ENCODE peak calls at places on chromosomes 11 and 22, in five cellular contexts. One of them, this sample, is unnamed.

GRCh38 chr22:37549704-37550059 is 10.6 kb upstream of the CDC42EP1 start:
- DNase-seq in NCI-H345: no peak
- DNase-seq in neural progenitor cell: peak; percentile 40
- DNase-seq in heart left ventricle: no peak
- DNase-seq in HT-29: peak; percentile 27
- DNase-seq in this sample: no peak

GRCh38 chr11:10674991-10675440 is 18.5 kb downstream of the IRAG1 start:
- DNase-seq in NCI-H345: no peak
- DNase-seq in neural progenitor cell: no peak
- DNase-seq in heart left ventricle: peak; percentile 33
- DNase-seq in HT-29: no peak
- DNase-seq in this sample: no peak

GRCh38 chr22:23074451-23074850 is 4.1 kb downstream of the GNAZ start:
- DNase-seq in NCI-H345: no peak
- DNase-seq in neural progenitor cell: no peak
- DNase-seq in heart left ventricle: no peak
- DNase-seq in HT-29: no peak
- DNase-seq in this sample: no peak

GRCh38 chr22:24059121-24059520 is 48.0 kb downstream of the CABIN1 start:
- DNase-seq in NCI-H345: no peak
- DNase-seq in neural progenitor cell: no peak
- DNase-seq in heart left ventricle: no peak
- DNase-seq in HT-29: no peak
- DNase-seq in this sample: no peak

GRCh38 chr22:47561115-47561675 is 798.7 kb downstream of the TBC1D22A start:
- DNase-seq in NCI-H345: no peak
- DNase-seq in neural progenitor cell: no peak
- DNase-seq in heart left ventricle: no peak
- DNase-seq in HT-29: no peak
- DNase-seq in this sample: no peak

GRCh38 chr11:44858796-44859527 is 91.7 kb downstream of the TP53I11 start:
- DNase-seq in NCI-H345: no peak
- DNase-seq in neural progenitor cell: peak; percentile 50
- DNase-seq in heart left ventricle: no peak
- DNase-seq in HT-29: no peak
- DNase-seq in this sample: no peak

GRCh38 chr11:120532511-120533196 is 21.1 kb downstream of the GRIK4 start:
- DNase-seq in NCI-H345: no peak
- DNase-seq in neural progenitor cell: peak; percentile 62
- DNase-seq in heart left ventricle: no peak
- DNase-seq in HT-29: no peak
- DNase-seq in this sample: no peak

GRCh38 chr22:50599816-50600454 is 658 bp upstream of the MAPK8IP2 start:
- DNase-seq in NCI-H345: no peak
- DNase-seq in neural progenitor cell: peak; percentile 88
- DNase-seq in heart left ventricle: no peak
- DNase-seq in HT-29: no peak
- DNase-seq in this sample: peak; percentile 80

GRCh38 chr11:67266424-67267187 is at the start of gene GRK2:
- DNase-seq in NCI-H345: peak; percentile 56
- DNase-seq in neural progenitor cell: peak; percentile 37
- DNase-seq in heart left ventricle: no peak
- DNase-seq in HT-29: peak; percentile 51
- DNase-seq in this sample: no peak

GRCh38 chr11:36372101-36372767 is 76.1 kb downstream of the PRR5L start:
- DNase-seq in NCI-H345: no peak
- DNase-seq in neural progenitor cell: no peak
- DNase-seq in heart left ventricle: no peak
- DNase-seq in HT-29: peak; percentile 57
- DNase-seq in this sample: no peak

GRCh38 chr11:71324788-71325417 is 72.5 kb upstream of the SHANK2 start:
- DNase-seq in NCI-H345: no peak
- DNase-seq in neural progenitor cell: no peak
- DNase-seq in heart left ventricle: no peak
- DNase-seq in HT-29: no peak
- DNase-seq in this sample: no peak

GRCh38 chr11:112477152-112477928 is 216.7 kb upstream of the PLET1 start:
- DNase-seq in NCI-H345: no peak
- DNase-seq in neural progenitor cell: no peak
- DNase-seq in heart left ventricle: no peak
- DNase-seq in HT-29: no peak
- DNase-seq in this sample: no peak

GRCh38 chr11:125188021-125188420 is 23.5 kb downstream of the PKNOX2 start:
- DNase-seq in NCI-H345: no peak
- DNase-seq in neural progenitor cell: no peak
- DNase-seq in heart left ventricle: no peak
- DNase-seq in HT-29: no peak
- DNase-seq in this sample: no peak

GRCh38 chr11:7600205-7600775 is 73.0 kb downstream of the CYB5R2 start:
- DNase-seq in NCI-H345: no peak
- DNase-seq in neural progenitor cell: no peak
- DNase-seq in heart left ventricle: no peak
- DNase-seq in HT-29: peak; percentile 73
- DNase-seq in this sample: no peak

GRCh38 chr11:67113231-67113721 is 5.8 kb upstream of the KDM2A start:
- DNase-seq in NCI-H345: no peak
- DNase-seq in neural progenitor cell: no peak
- DNase-seq in heart left ventricle: no peak
- DNase-seq in HT-29: no peak
- DNase-seq in this sample: no peak

GRCh38 chr22:39990688-39991087 is 4.1 kb upstream of the FAM83F start:
- DNase-seq in NCI-H345: no peak
- DNase-seq in neural progenitor cell: no peak
- DNase-seq in heart left ventricle: no peak
- DNase-seq in HT-29: no peak
- DNase-seq in this sample: no peak

GRCh38 chr11:88335284-88335683 is 2.3 kb downstream of the CTSC start:
- DNase-seq in NCI-H345: no peak
- DNase-seq in neural progenitor cell: no peak
- DNase-seq in heart left ventricle: no peak
- DNase-seq in HT-29: no peak
- DNase-seq in this sample: no peak

GRCh38 chr22:42635531-42635930 is 4.9 kb downstream of the ATP5MGL start:
- DNase-seq in NCI-H345: no peak
- DNase-seq in neural progenitor cell: no peak
- DNase-seq in heart left ventricle: peak; percentile 77
- DNase-seq in HT-29: no peak
- DNase-seq in this sample: no peak

GRCh38 chr11:65650547-65651338 is 12.0 kb downstream of the RELA start:
- DNase-seq in NCI-H345: no peak
- DNase-seq in neural progenitor cell: no peak
- DNase-seq in heart left ventricle: peak; percentile 18
- DNase-seq in HT-29: no peak
- DNase-seq in this sample: peak; percentile 16

GRCh38 chr11:34633990-34634725 is 13.3 kb downstream of the EHF start:
- DNase-seq in NCI-H345: peak; percentile 9
- DNase-seq in neural progenitor cell: no peak
- DNase-seq in heart left ventricle: no peak
- DNase-seq in HT-29: peak; percentile 66
- DNase-seq in this sample: no peak

GRCh38 chr11:86073948-86074347 is 5.1 kb upstream of the PICALM start:
- DNase-seq in NCI-H345: no peak
- DNase-seq in neural progenitor cell: no peak
- DNase-seq in heart left ventricle: no peak
- DNase-seq in HT-29: no peak
- DNase-seq in this sample: no peak

GRCh38 chr11:91997178-91997577 is 227.4 kb upstream of the FAT3 start:
- DNase-seq in NCI-H345: peak; percentile 47
- DNase-seq in neural progenitor cell: no peak
- DNase-seq in heart left ventricle: no peak
- DNase-seq in HT-29: no peak
- DNase-seq in this sample: no peak

GRCh38 chr11:11972148-11972547 is 36.3 kb downstream of the DKK3 start:
- DNase-seq in NCI-H345: peak; percentile 26
- DNase-seq in neural progenitor cell: no peak
- DNase-seq in heart left ventricle: no peak
- DNase-seq in HT-29: no peak
- DNase-seq in this sample: no peak

GRCh38 chr11:69012092-69013008 is 696 bp downstream of the MRGPRF start:
- DNase-seq in NCI-H345: no peak
- DNase-seq in neural progenitor cell: peak; percentile 31
- DNase-seq in heart left ventricle: no peak
- DNase-seq in HT-29: no peak
- DNase-seq in this sample: no peak

GRCh38 chr11:97454988-97455387 is 1065.2 kb downstream of the JRKL start:
- DNase-seq in NCI-H345: peak; percentile 14
- DNase-seq in neural progenitor cell: peak; percentile 30
- DNase-seq in heart left ventricle: no peak
- DNase-seq in HT-29: peak; percentile 23
- DNase-seq in this sample: no peak

GRCh38 chr11:127651888-127652221 is 651.3 kb upstream of the KIRREL3 start:
- DNase-seq in NCI-H345: no peak
- DNase-seq in neural progenitor cell: no peak
- DNase-seq in heart left ventricle: no peak
- DNase-seq in HT-29: no peak
- DNase-seq in this sample: no peak

GRCh38 chr11:132312616-132313210 is 942.3 kb downstream of the NTM start:
- DNase-seq in NCI-H345: peak; percentile 37
- DNase-seq in neural progenitor cell: peak; percentile 70
- DNase-seq in heart left ventricle: no peak
- DNase-seq in HT-29: peak; percentile 48
- DNase-seq in this sample: no peak

GRCh38 chr11:35318977-35319925 is 100.1 kb downstream of the SLC1A2 start:
- DNase-seq in NCI-H345: no peak
- DNase-seq in neural progenitor cell: no peak
- DNase-seq in heart left ventricle: no peak
- DNase-seq in HT-29: no peak
- DNase-seq in this sample: no peak

GRCh38 chr11:68460741-68461283 is at the start of gene PPP6R3:
- DNase-seq in NCI-H345: no peak
- DNase-seq in neural progenitor cell: no peak
- DNase-seq in heart left ventricle: no peak
- DNase-seq in HT-29: no peak
- DNase-seq in this sample: no peak